ENCODE peak calls at places on chromosomes 12 and 14, in ten cellular contexts. R is OCI-LY7, G is astrocyte, Z is WTC11, N is fibroblast of pulmonary artery, V is epithelial cell of esophagus, I is retinal pigment epithelial cell, Q is neural crest cell, O is D721Med, H is pancreas. X is an unnamed sample.
A peak's percentile ranks its signal among the peaks of the same experiment; 100 is the strongest.

GRCh38 chr12:13173537-13173936 is 23.0 kb upstream of the EMP1 start:
- DNase-seq in Q (no peak), R (no peak), I (peak; percentile 81), N (peak; percentile 87), Z (no peak), G (peak; percentile 95), V (peak; percentile 98), O (no peak), H (no peak), X (peak; percentile 72)

GRCh38 chr12:93785262-93786010 is 108.3 kb downstream of the CRADD start:
- DNase-seq in R (no peak), Z (no peak), Q (no peak), N (peak; percentile 95), G (peak; percentile 94), H (no peak), I (peak; percentile 68), O (no peak), V (peak; percentile 86), X (no peak)

GRCh38 chr14:23660290-23661226 is 24.4 kb downstream of the DHRS2 start:
- DNase-seq in Z (no peak), G (no peak), R (no peak), H (no peak), O (no peak), Q (no peak), V (no peak), N (no peak), I (no peak), X (peak; percentile 60)

GRCh38 chr14:64762044-64763034 is 58.1 kb downstream of the PLEKHG3 start:
- DNase-seq in R (no peak), G (peak; percentile 92), Z (no peak), Q (no peak), I (peak; percentile 89), N (peak; percentile 96), O (peak; percentile 41), H (peak; percentile 83), V (peak; percentile 88), X (no peak)

GRCh38 chr12:91478500-91478899 is 295.9 kb upstream of the DCN start:
- DNase-seq in I (no peak), V (no peak), R (no peak), G (no peak), Z (no peak), O (no peak), Q (no peak), H (no peak), N (no peak), X (no peak)

GRCh38 chr14:68089146-68089715 is 269.7 kb downstream of the RAD51B start:
- DNase-seq in V (peak; percentile 47), R (no peak), N (peak; percentile 78), O (no peak), Q (no peak), I (no peak), Z (no peak), H (no peak), G (peak; percentile 88), X (no peak)

GRCh38 chr14:98182385-98183055 is 1089.5 kb downstream of the BCL11B start:
- DNase-seq in V (peak; percentile 71), N (peak; percentile 8), O (no peak), Q (no peak), G (peak; percentile 75), R (no peak), I (peak; percentile 49), H (no peak), Z (no peak), X (no peak)

GRCh38 chr12:88308825-88309224 is 166.7 kb downstream of the TMTC3 start:
- DNase-seq in I (no peak), V (peak; percentile 78), H (no peak), Q (no peak), R (no peak), N (peak; percentile 95), O (no peak), Z (no peak), G (peak; percentile 92), X (no peak)

GRCh38 chr14:85528080-85528881 is 1.7 kb upstream of the FLRT2 start:
- DNase-seq in R (no peak), Z (peak; percentile 22), H (peak; percentile 54), Q (peak; percentile 20), I (no peak), G (peak; percentile 85), N (peak; percentile 95), O (no peak), V (peak; percentile 91), X (no peak)

GRCh38 chr12:78210894-78211302 is 380.2 kb downstream of the NAV3 start:
- DNase-seq in G (peak; percentile 84), H (no peak), I (peak; percentile 71), R (no peak), N (peak; percentile 86), Q (peak; percentile 9), Z (no peak), O (no peak), V (peak; percentile 60), X (no peak)

GRCh38 chr14:94058128-94058673 is 22.8 kb downstream of the DDX24 start:
- DNase-seq in H (no peak), I (no peak), V (no peak), O (no peak), G (peak; percentile 22), Z (no peak), Q (no peak), N (no peak), R (no peak), X (no peak)

GRCh38 chr12:125330645-125331341 is 265.6 kb downstream of the AACS start:
- DNase-seq in G (peak; percentile 4), V (peak; percentile 20), R (peak; percentile 53), O (peak; percentile 83), Q (peak; percentile 92), H (peak; percentile 63), Z (peak; percentile 94), I (no peak), N (peak; percentile 20), X (peak; percentile 88)

GRCh38 chr12:93020225-93020997 is 91.3 kb upstream of the EEA1 start:
- DNase-seq in G (no peak), N (no peak), Z (no peak), R (no peak), I (no peak), Q (no peak), O (no peak), H (peak; percentile 56), V (peak; percentile 79), X (no peak)

GRCh38 chr12:127401005-127401404 is 866.0 kb upstream of the TMEM132C start:
- DNase-seq in O (no peak), R (no peak), Q (no peak), V (peak; percentile 4), N (peak; percentile 13), Z (no peak), G (peak; percentile 63), H (no peak), I (no peak), X (no peak)

GRCh38 chr14:74495356-74495755 is 1.8 kb downstream of the ISCA2 start:
- DNase-seq in R (no peak), V (no peak), O (no peak), H (no peak), Z (no peak), N (no peak), I (no peak), G (no peak), Q (no peak), X (no peak)

GRCh38 chr12:64691793-64692583 is 67.2 kb downstream of the GNS start:
- DNase-seq in G (no peak), N (no peak), Q (no peak), Z (no peak), O (no peak), V (no peak), H (no peak), I (no peak), R (no peak), X (no peak)

GRCh38 chr14:75205586-75205985 is 29.2 kb upstream of the TMED10 start:
- DNase-seq in I (no peak), O (no peak), G (peak; percentile 47), Q (no peak), N (peak; percentile 78), H (no peak), Z (no peak), R (no peak), V (peak; percentile 77), X (no peak)

GRCh38 chr12:51118706-51119105 is 35.3 kb upstream of the CSRNP2 start:
- DNase-seq in V (peak; percentile 97), Q (no peak), G (peak; percentile 97), N (peak; percentile 21), Z (no peak), H (no peak), O (no peak), R (no peak), I (no peak), X (no peak)

GRCh38 chr14:59262717-59263469 is 74.4 kb downstream of the DAAM1 start:
- DNase-seq in G (no peak), O (no peak), Q (peak; percentile 4), H (no peak), Z (peak; percentile 14), I (no peak), R (no peak), V (no peak), N (no peak), X (no peak)

GRCh38 chr14:82047777-82048470 is 514.3 kb upstream of the SEL1L start:
- DNase-seq in N (no peak), O (no peak), Z (no peak), I (no peak), V (no peak), R (no peak), H (no peak), G (no peak), Q (no peak), X (no peak)
- TF ChIP-seq CTCF in N (no peak), O (no peak), Z (no peak), I (no peak), V (no peak), R (no peak), H (no peak), G (no peak), Q (no peak), X (no peak)

GRCh38 chr14:37901978-37902377 is 305.7 kb upstream of the SSTR1 start:
- DNase-seq in V (no peak), N (no peak), Z (no peak), G (peak; percentile 2), Q (no peak), H (no peak), R (no peak), I (no peak), O (no peak), X (no peak)
- TF ChIP-seq CTCF in V (no peak), N (no peak), Z (no peak), G (no peak), Q (no peak), H (no peak), R (no peak), I (no peak), O (no peak), X (no peak)

GRCh38 chr14:65940056-65940735 is 527.7 kb downstream of the FUT8 start:
- DNase-seq in R (peak; percentile 50), V (peak; percentile 28), G (no peak), N (no peak), I (no peak), Q (peak; percentile 14), O (no peak), Z (no peak), H (no peak), X (peak; percentile 24)
- TF ChIP-seq CTCF in R (peak; percentile 66), V (peak; percentile 10), G (no peak), N (peak; percentile 8), I (peak; percentile 21), Q (peak; percentile 56), O (peak; percentile 41), Z (no peak), H (no peak), X (no peak)

GRCh38 chr12:402127-402456 is 648 bp downstream of the CCDC77 start:
- DNase-seq in V (peak; percentile 53), N (peak; percentile 49), R (peak; percentile 57), I (no peak), Q (no peak), Z (peak; percentile 16), H (no peak), O (no peak), G (peak; percentile 9), X (no peak)

GRCh38 chr12:400828-401227 is 616 bp upstream of the CCDC77 start:
- DNase-seq in Z (no peak), N (no peak), Q (no peak), O (no peak), H (no peak), R (no peak), I (no peak), V (no peak), G (no peak), X (no peak)

GRCh38 chr12:401235-402126 is at the start of gene CCDC77:
- DNase-seq in I (peak; percentile 62), G (peak; percentile 75), V (peak; percentile 93), Z (peak; percentile 93), O (peak; percentile 43), Q (peak; percentile 91), N (peak; percentile 94), H (peak; percentile 94), R (peak; percentile 96), X (peak; percentile 96)
- TF ChIP-seq CTCF in I (peak; percentile 17), G (no peak), V (peak; percentile 32), Z (no peak), O (peak; percentile 22), Q (peak; percentile 37), N (peak; percentile 27), H (no peak), R (peak; percentile 39), X (no peak)